ENCODE peak calls at places on chromosomes 13 and 19, in seven cellular contexts. J is neural progenitor cell, N is uterus, X is cardiac muscle cell, L is H9, E is heart right ventricle, I is small intestine. A is an unnamed sample.
A peak's percentile ranks its signal among the peaks of the same experiment; 100 is the strongest.

GRCh38 chr13:24228852-24229458 is 68.4 kb downstream of the SPATA13 start:
- DNase-seq in J (peak; percentile 75), X (peak; percentile 84), I (peak; percentile 69), L (no peak), E (no peak), N (no peak), A (peak; percentile 47)

GRCh38 chr19:45179063-45179847 is 671 bp downstream of the BLOC1S3 start:
- DNase-seq in X (peak; percentile 53), L (no peak), J (peak; percentile 61), N (no peak), E (peak; percentile 44), I (no peak), A (peak; percentile 34)

GRCh38 chr19:12828494-12828893 is 5.9 kb downstream of the RTBDN start:
- DNase-seq in E (no peak), J (peak; percentile 79), L (peak; percentile 89), N (no peak), X (peak; percentile 73), I (peak; percentile 76), A (no peak)

GRCh38 chr13:59906413-59907027 is 257.2 kb downstream of the DIAPH3 start:
- DNase-seq in L (no peak), X (peak; percentile 68), I (peak; percentile 52), E (no peak), N (no peak), J (peak; percentile 33), A (no peak)

GRCh38 chr13:112928958-112929777 is 39.8 kb upstream of the MCF2L start:
- DNase-seq in I (peak; percentile 91), E (no peak), J (no peak), X (peak; percentile 61), L (no peak), N (no peak), A (no peak)

GRCh38 chr19:42512743-42513304 is 15.5 kb downstream of the CEACAM1 start:
- DNase-seq in L (peak; percentile 43), N (no peak), I (no peak), E (no peak), X (no peak), J (no peak), A (no peak)

GRCh38 chr19:42088471-42089190 is 12.7 kb downstream of the ZNF574 start:
- DNase-seq in L (no peak), I (no peak), J (no peak), N (no peak), E (no peak), X (peak; percentile 72), A (no peak)

GRCh38 chr19:14106840-14107239 is 10.7 kb downstream of the PRKACA start:
- DNase-seq in I (no peak), L (no peak), E (peak; percentile 53), J (no peak), N (no peak), X (no peak), A (no peak)

GRCh38 chr13:80033286-80033685 is 307.6 kb downstream of the SPRY2 start:
- DNase-seq in J (no peak), N (no peak), L (no peak), E (no peak), X (no peak), I (no peak), A (no peak)

GRCh38 chr13:44819762-44820161 is 169.5 kb downstream of the NUFIP1 start:
- DNase-seq in J (no peak), L (no peak), X (no peak), E (no peak), I (no peak), N (no peak), A (no peak)

GRCh38 chr13:52003551-52003950 is 7.7 kb downstream of the ATP7B start:
- DNase-seq in I (peak; percentile 31), L (peak; percentile 56), J (no peak), E (no peak), N (no peak), X (no peak), A (no peak)

GRCh38 chr13:53028637-53029121 is at the start of gene OLFM4:
- DNase-seq in L (peak; percentile 34), J (no peak), E (no peak), X (no peak), I (peak; percentile 93), N (no peak), A (no peak)

GRCh38 chr13:97974773-97975172 is 21.3 kb downstream of the IPO5 start:
- DNase-seq in L (no peak), I (no peak), X (no peak), E (no peak), J (no peak), N (no peak), A (no peak)

GRCh38 chr19:7983286-7983950 is 22.0 kb downstream of the ELAVL1 start:
- DNase-seq in L (no peak), E (no peak), J (no peak), X (no peak), I (no peak), N (no peak), A (no peak)

GRCh38 chr19:7981661-7982060 is 23.8 kb downstream of the ELAVL1 start:
- DNase-seq in L (no peak), J (no peak), E (no peak), N (no peak), X (no peak), I (no peak), A (no peak)

GRCh38 chr19:7981199-7981598 is 24.2 kb downstream of the ELAVL1 start:
- DNase-seq in I (no peak), J (no peak), L (no peak), E (no peak), X (no peak), N (no peak), A (no peak)

GRCh38 chr19:7982103-7982502 is 23.3 kb downstream of the ELAVL1 start:
- DNase-seq in E (no peak), X (no peak), J (no peak), I (no peak), L (no peak), N (no peak), A (no peak)

GRCh38 chr19:7982651-7983099 is 22.8 kb downstream of the ELAVL1 start:
- DNase-seq in E (no peak), I (no peak), X (no peak), L (no peak), J (no peak), N (peak; percentile 34), A (no peak)
- H3K4me1 ChIP-seq in E (peaks cover 52% of the 10 kb centered on the region), I (no peaks in the 10 kb centered on the region), X (no peaks in the 10 kb centered on the region), L (no peaks in the 10 kb centered on the region), J (no peaks in the 10 kb centered on the region), N (no peaks in the 10 kb centered on the region), A (no peaks in the 10 kb centered on the region)

DNA sequence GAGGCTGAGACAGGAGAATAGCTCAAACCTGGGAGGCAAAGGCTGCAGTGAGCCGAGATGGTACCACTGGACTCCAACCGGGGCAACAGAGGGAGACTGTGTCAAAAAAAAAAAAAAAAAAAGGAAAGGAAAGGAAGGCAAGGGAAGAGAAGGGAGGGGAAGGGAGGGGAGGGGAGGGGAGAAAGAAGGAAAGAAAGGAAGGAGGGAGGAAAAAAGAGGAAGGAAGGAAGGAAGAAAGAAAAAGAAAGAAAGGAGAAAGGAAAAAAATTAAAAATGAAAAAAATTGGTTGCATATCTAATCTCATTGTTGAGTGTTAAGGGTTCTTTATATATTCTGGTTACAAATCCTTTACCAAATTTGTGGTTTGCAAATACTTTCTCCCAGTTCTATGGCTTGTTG is 45.7 kb downstream of the ACSBG2 start:
- DNase-seq in I (no peak), E (no peak), X (no peak), L (no peak), J (no peak), N (no peak), A (no peak)
- H3K27me3 ChIP-seq in I (peaks cover 2% of the 10 kb centered on the region), E (peaks cover 18% of the 10 kb centered on the region), X (no peaks in the 10 kb centered on the region), L (no peaks in the 10 kb centered on the region), J (peaks cover 25% of the 10 kb centered on the region), N (no peaks in the 10 kb centered on the region), A (peaks cover 3% of the 10 kb centered on the region)

DNA sequence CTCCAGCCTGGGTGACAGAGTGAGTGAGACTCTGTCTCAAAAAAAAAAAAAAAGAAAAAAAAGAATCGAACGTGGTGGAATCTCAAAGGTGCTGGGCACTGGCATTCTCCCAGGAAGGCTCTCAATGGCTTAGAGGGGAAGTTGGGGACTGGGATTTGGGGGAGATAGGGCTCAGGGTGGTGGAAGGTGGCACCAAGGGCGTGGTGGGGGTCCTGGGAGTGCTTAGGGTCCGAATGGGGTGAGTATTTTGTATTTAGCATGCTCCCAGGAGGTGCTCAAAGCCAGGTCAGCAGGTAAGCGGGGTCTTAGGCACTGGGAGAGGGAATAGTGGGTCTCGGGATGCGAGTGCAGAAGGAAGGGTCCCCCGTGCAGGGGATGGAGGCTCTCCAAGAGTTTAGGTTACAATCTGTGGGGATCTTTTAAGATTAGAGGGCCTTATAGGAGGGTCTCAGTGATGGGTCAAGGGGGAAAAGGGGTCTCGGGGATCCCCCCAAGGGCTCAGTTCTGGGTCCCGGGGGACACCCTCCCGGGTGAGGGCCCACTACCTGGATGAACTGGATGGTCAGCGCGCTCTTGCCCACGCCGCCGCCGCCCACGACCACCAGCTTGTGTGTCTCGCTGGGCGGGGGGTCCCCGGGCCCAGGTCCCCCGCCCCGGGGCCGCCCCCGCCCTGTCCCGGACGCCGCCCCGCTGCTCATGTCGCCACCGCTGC is 386 bp downstream of the RRAS start:
- DNase-seq in I (no peak), X (no peak), E (no peak), N (peak; percentile 63), J (peak; percentile 31), L (no peak), A (no peak)
- H3K4me1 ChIP-seq in I (no peaks in the 10 kb centered on the region), X (peaks cover 29% of the 10 kb centered on the region), E (peaks cover 60% of the 10 kb centered on the region), N (peaks cover 14% of the 10 kb centered on the region), J (peaks cover 53% of the 10 kb centered on the region), L (no peaks in the 10 kb centered on the region), A (peaks cover 27% of the 10 kb centered on the region)

GRCh38 chr19:35844482-35845214 is 7.7 kb downstream of the NPHS1 start:
- DNase-seq in I (no peak), J (no peak), X (no peak), L (no peak), N (no peak), E (no peak), A (no peak)

GRCh38 chr19:35843676-35844481 is 8.4 kb downstream of the NPHS1 start:
- DNase-seq in E (no peak), L (peak; percentile 96), X (peak; percentile 33), I (peak; percentile 36), N (no peak), J (peak; percentile 73), A (no peak)

GRCh38 chr19:35842666-35843272 is 9.5 kb downstream of the NPHS1 start:
- DNase-seq in J (no peak), N (no peak), I (no peak), X (no peak), L (no peak), E (no peak), A (no peak)

GRCh38 chr19:35845215-35846037 is 6.9 kb downstream of the NPHS1 start:
- DNase-seq in N (no peak), X (no peak), J (peak; percentile 49), L (peak; percentile 70), E (no peak), I (peak; percentile 49), A (no peak)

DNA sequence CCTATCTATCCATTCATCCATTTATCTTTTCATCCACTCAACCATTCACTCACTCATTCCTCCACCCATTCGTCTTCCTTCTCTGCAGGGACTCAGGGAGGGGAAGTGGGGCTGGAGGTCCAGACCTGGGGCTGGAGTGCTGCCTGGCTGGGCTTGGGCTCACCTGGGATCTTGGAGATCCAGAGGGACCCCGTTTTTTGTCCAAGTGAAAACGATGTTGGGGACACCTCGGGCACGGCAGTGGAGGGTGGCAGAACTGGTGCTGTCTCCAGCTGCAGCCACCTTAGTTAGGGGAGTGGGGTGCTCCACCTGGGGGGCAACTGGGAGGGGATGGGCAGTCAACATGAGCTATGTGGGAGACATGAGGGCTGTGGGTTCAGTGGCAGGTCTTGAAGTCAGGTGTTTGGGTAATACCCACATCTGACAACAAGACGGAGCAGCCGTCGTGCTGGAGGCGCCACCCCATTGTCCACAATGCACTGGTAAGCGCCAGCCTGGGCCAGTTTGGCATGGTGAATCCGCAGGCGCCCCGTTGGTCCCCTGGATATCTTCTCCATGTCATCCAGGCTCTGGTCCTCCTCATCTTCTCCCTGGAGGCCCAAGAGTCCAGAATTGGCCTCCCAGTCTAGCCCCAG is 10.2 kb downstream of the NPHS1 start:
- DNase-seq in X (no peak), I (no peak), L (no peak), E (no peak), N (no peak), J (no peak), A (no peak)
- H3K27me3 ChIP-seq in X (peaks cover 69% of the 10 kb centered on the region), I (peaks cover 14% of the 10 kb centered on the region), L (peaks cover 23% of the 10 kb centered on the region), E (peaks cover 46% of the 10 kb centered on the region), N (peaks cover 26% of the 10 kb centered on the region), J (peaks cover 95% of the 10 kb centered on the region), A (peaks cover 6% of the 10 kb centered on the region)